ENCODE peak calls at places on chromosome 6, in six cellular contexts. W is tibial artery, L is lower lobe of right lung, I is AG04450, P is cardiac fibroblast, Z is ascending aorta. Y is an unnamed sample.
A peak's percentile ranks its signal among the peaks of the same experiment; 100 is the strongest.

GRCh38 chr6:7828123-7828522 is 82.5 kb downstream of the TXNDC5 start:
- DNase-seq in W (no peak), L (no peak), I (no peak), P (no peak), Z (no peak), Y (no peak)

GRCh38 chr6:149031545-149032317 is 284.9 kb downstream of the UST start:
- DNase-seq in W (peak; percentile 77), L (no peak), I (peak; percentile 77), P (peak; percentile 89), Z (no peak), Y (peak; percentile 59)

GRCh38 chr6:161233986-161234620 is 39.8 kb downstream of the AGPAT4 start:
- DNase-seq in W (peak; percentile 78), L (no peak), I (peak; percentile 83), P (peak; percentile 91), Z (no peak), Y (peak; percentile 75)

GRCh38 chr6:29631860-29632731 is 887 bp downstream of the GABBR1 start:
- DNase-seq in W (peak; percentile 83), L (peak; percentile 63), I (no peak), P (peak; percentile 51), Z (no peak), Y (no peak)

GRCh38 chr6:163837681-163838431 is 423.3 kb downstream of the QKI start:
- DNase-seq in W (no peak), L (no peak), I (no peak), P (no peak), Z (no peak), Y (no peak)

GRCh38 chr6:40124924-40125323 is 190.7 kb upstream of the MOCS1 start:
- DNase-seq in W (no peak), L (no peak), I (no peak), P (no peak), Z (no peak), Y (no peak)

GRCh38 chr6:113632220-113632864 is 224.8 kb upstream of the MARCKS start:
- DNase-seq in W (peak; percentile 71), L (no peak), I (no peak), P (peak; percentile 97), Z (peak; percentile 31), Y (peak; percentile 52)

GRCh38 chr6:165883851-165884640 is 221.0 kb upstream of the PDE10A start:
- DNase-seq in W (no peak), L (no peak), I (no peak), P (peak; percentile 53), Z (no peak), Y (no peak)

GRCh38 chr6:70864404-70864803 is 92.5 kb downstream of the B3GAT2 start:
- DNase-seq in W (no peak), L (no peak), I (no peak), P (no peak), Z (no peak), Y (no peak)

GRCh38 chr6:17156966-17157365 is 55.1 kb downstream of the STMND1 start:
- DNase-seq in W (no peak), L (no peak), I (no peak), P (no peak), Z (no peak), Y (no peak)

GRCh38 chr6:114108119-114109002 is 137.4 kb upstream of the HDAC2 start:
- DNase-seq in W (peak; percentile 67), L (peak; percentile 65), I (peak; percentile 34), P (peak; percentile 84), Z (no peak), Y (no peak)

GRCh38 chr6:11798538-11798937 is 19.9 kb upstream of the ADTRP start:
- DNase-seq in W (no peak), L (no peak), I (no peak), P (no peak), Z (no peak), Y (no peak)

GRCh38 chr6:25218346-25218745 is 60.8 kb upstream of the CARMIL1 start:
- DNase-seq in W (no peak), L (no peak), I (no peak), P (no peak), Z (no peak), Y (no peak)

GRCh38 chr6:34099878-34100277 is 46.0 kb downstream of the GRM4 start:
- DNase-seq in W (no peak), L (no peak), I (no peak), P (no peak), Z (no peak), Y (no peak)

GRCh38 chr6:124968401-124968800 is 6.2 kb downstream of the RNF217 start:
- DNase-seq in W (no peak), L (no peak), I (no peak), P (no peak), Z (no peak), Y (no peak)

GRCh38 chr6:74735304-74735703 is 470.5 kb downstream of the COL12A1 start:
- DNase-seq in W (no peak), L (no peak), I (peak; percentile 74), P (peak; percentile 98), Z (no peak), Y (peak; percentile 90)

GRCh38 chr6:33192105-33192646 is at the start of gene COL11A2:
- DNase-seq in W (no peak), L (no peak), I (no peak), P (no peak), Z (no peak), Y (no peak)

GRCh38 chr6:35089216-35089934 is 51.8 kb downstream of the TCP11 start:
- DNase-seq in W (no peak), L (no peak), I (no peak), P (no peak), Z (no peak), Y (no peak)

GRCh38 chr6:148538251-148539190 is 195.9 kb downstream of the SASH1 start:
- DNase-seq in W (no peak), L (no peak), I (no peak), P (peak; percentile 69), Z (no peak), Y (no peak)

GRCh38 chr6:165245287-165245686 is 64.1 kb downstream of the C6orf118 start:
- DNase-seq in W (no peak), L (no peak), I (no peak), P (peak; percentile 61), Z (no peak), Y (no peak)

GRCh38 chr6:33974471-33974870 is 170.7 kb upstream of the MLN start:
- DNase-seq in W (no peak), L (no peak), I (no peak), P (no peak), Z (no peak), Y (no peak)

GRCh38 chr6:129498556-129498940 is 211.4 kb downstream of the ARHGAP18 start:
- DNase-seq in W (no peak), L (no peak), I (no peak), P (peak; percentile 57), Z (no peak), Y (no peak)

GRCh38 chr6:41053056-41053455 is at the start of gene APOBEC2:
- DNase-seq in W (no peak), L (no peak), I (no peak), P (no peak), Z (no peak), Y (no peak)

GRCh38 chr6:17729223-17730077 is 22.7 kb upstream of the NUP153 start:
- DNase-seq in W (no peak), L (no peak), I (no peak), P (peak; percentile 14), Z (no peak), Y (no peak)

GRCh38 chr6:35120746-35121145 is 20.4 kb downstream of the TCP11 start:
- DNase-seq in W (no peak), L (no peak), I (no peak), P (no peak), Z (no peak), Y (no peak)

GRCh38 chr6:25155221-25155620 is 124.0 kb upstream of the CARMIL1 start:
- DNase-seq in W (no peak), L (no peak), I (no peak), P (no peak), Z (no peak), Y (no peak)

GRCh38 chr6:80003841-80004198 is 629 bp upstream of the TTK start:
- DNase-seq in W (no peak), L (peak; percentile 48), I (no peak), P (no peak), Z (no peak), Y (no peak)

GRCh38 chr6:52518279-52518944 is 58.4 kb downstream of the TRAM2 start:
- DNase-seq in W (no peak), L (no peak), I (no peak), P (no peak), Z (no peak), Y (no peak)
- H3K4me3 ChIP-seq in W (no peak overlapping the region), L (no peak overlapping the region), I (no peak overlapping the region), P (no peak overlapping the region), Z (no peak overlapping the region), Y (no peak overlapping the region)

GRCh38 chr6:109579361-109579760 is 96.3 kb upstream of the ZBTB24 start:
- DNase-seq in W (no peak), L (no peak), I (no peak), P (peak; percentile 49), Z (no peak), Y (no peak)
- TF ChIP-seq CTCF in W (no peak), L (no peak), I (no peak), P (no peak), Z (no peak), Y (no peak)

GRCh38 chr6:31814677-31815024 is 432 bp downstream of the HSPA1L start:
- DNase-seq in W (peak; percentile 99), L (peak; percentile 95), I (peak; percentile 93), P (peak; percentile 98), Z (peak; percentile 90), Y (peak; percentile 92)
- H3K4me3 ChIP-seq in W (peak overlapping the region; percentile 57), L (peak overlapping the region; percentile 64), I (peak overlapping the region; percentile 65), P (peak overlapping the region; percentile 66), Z (peak overlapping the region; percentile 50), Y (peak overlapping the region; percentile 64)

GRCh38 chr6:116101298-116101718 is 655 bp downstream of the NT5DC1 start:
- DNase-seq in W (peak; percentile 93), L (peak; percentile 89), I (no peak), P (no peak), Z (no peak), Y (no peak)

GRCh38 chr6:116094041-116094440 is 6.6 kb upstream of the NT5DC1 start:
- DNase-seq in W (no peak), L (no peak), I (no peak), P (no peak), Z (no peak), Y (no peak)

GRCh38 chr6:116099036-116099435 is 1.6 kb upstream of the NT5DC1 start:
- DNase-seq in W (no peak), L (no peak), I (no peak), P (no peak), Z (no peak), Y (no peak)

GRCh38 chr6:116100419-116101297 is at the start of gene NT5DC1:
- DNase-seq in W (peak; percentile 91), L (peak; percentile 90), I (no peak), P (peak; percentile 73), Z (peak; percentile 58), Y (no peak)

DNA sequence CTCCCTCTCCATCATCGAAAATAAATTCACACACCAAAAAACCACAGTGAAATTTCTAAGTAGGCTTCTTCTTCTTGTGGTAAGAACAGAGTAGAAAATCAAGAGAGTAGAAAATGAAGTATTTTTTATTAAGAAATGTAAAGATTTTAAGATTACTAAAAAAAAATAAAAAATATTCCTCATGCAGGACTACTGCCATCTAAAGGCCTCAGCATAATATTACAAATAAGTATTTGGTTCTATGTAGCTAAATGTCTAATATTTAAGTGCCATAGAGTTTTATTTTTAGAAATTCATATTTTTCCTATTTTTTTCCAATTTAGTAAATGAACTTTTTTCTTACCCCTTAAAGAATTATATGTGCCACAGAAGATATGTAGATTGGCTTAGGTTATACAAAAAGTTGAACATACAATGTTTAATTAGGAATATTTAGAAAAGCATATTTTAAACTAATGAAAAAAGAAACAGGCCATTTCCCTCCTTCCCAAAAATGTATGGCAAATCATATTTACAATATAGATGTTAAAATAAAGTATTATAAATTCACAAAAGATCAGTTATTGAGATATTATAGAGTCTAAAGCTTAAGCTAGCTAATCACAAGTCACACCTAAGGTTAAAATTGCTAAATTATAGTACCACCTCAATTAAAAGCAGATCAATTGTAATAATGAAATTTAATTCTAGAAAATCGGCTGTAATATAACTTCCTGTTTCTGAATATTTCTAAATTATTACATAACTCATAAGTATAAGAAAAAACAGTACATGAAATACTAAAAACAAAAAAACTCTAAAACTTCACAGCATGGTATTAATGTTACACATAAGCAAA is 3.5 kb upstream of the NT5DC1 start:
- DNase-seq in W (no peak), L (no peak), I (no peak), P (peak; percentile 47), Z (no peak), Y (no peak)
- TF ChIP-seq CTCF in W (peak; percentile 67), L (peak; percentile 60), I (peak; percentile 66), P (peak; percentile 53), Z (peak; percentile 42), Y (peak; percentile 14)

Y was measured in AG04449.